ENCODE peak calls at places on chromosomes 13 and 19, in seven cellular contexts. T is stimulated activated naive B cell treated with anti-CD40 and anti-IgM and Interleukin-4, amounts not matched to agents 10 μg/mL and 1 μg/mL and 100 μg/mL, for 72 hours; V is endothelial cell; E is BE2C; S is activated CD4-positive, CD25-positive, alpha-beta regulatory T cell; G is Calu3; U is nephron progenitor cell. L is an unnamed sample.

GRCh38 chr19:36110487-36111199 is at the start of gene OVOL3:
- DNase-seq in T (no peak), V (no peak), E (no peak), G (no peak), S (no peak), U (no peak), L (no peak)

GRCh38 chr19:21087871-21088270 is 5.9 kb downstream of the ZNF714 start:
- DNase-seq in V (no peak), E (no peak), S (no peak), G (no peak), T (no peak), U (no peak), L (no peak)

GRCh38 chr19:6768236-6768785 is 1.1 kb upstream of the SH2D3A start:
- DNase-seq in T (no peak), V (no peak), E (no peak), U (no peak), S (no peak), G (no peak), L (no peak)

GRCh38 chr13:94550030-94550738 is 45.8 kb downstream of the TGDS start:
- DNase-seq in U (no peak), S (no peak), V (no peak), T (no peak), G (no peak), E (no peak), L (peak)

GRCh38 chr13:37526710-37527446 is 71.7 kb downstream of the POSTN start:
- DNase-seq in S (no peak), V (no peak), U (no peak), G (no peak), E (no peak), T (no peak), L (no peak)

GRCh38 chr19:22606954-22607652 is 27.0 kb upstream of the ZNF492 start:
- DNase-seq in G (no peak), S (no peak), V (no peak), T (no peak), U (no peak), E (no peak), L (no peak)

GRCh38 chr13:29457299-29457698 is 138.2 kb downstream of the SLC7A1 start:
- DNase-seq in E (no peak), V (no peak), G (no peak), U (no peak), T (no peak), S (no peak), L (peak)

GRCh38 chr19:18593367-18594095 is 4.9 kb downstream of the REX1BD start:
- DNase-seq in S (no peak), V (no peak), U (no peak), G (no peak), E (no peak), T (no peak), L (no peak)

GRCh38 chr13:98543380-98544104 is 33.4 kb downstream of the STK24 start:
- DNase-seq in G (no peak), T (no peak), U (no peak), E (no peak), V (no peak), S (no peak), L (no peak)

GRCh38 chr13:114109646-114110045 is 22.8 kb downstream of the RASA3 start:
- DNase-seq in S (no peak), V (no peak), T (no peak), G (no peak), E (peak), U (no peak), L (no peak)

GRCh38 chr13:94553766-94554165 is 42.2 kb downstream of the TGDS start:
- DNase-seq in E (no peak), G (no peak), T (no peak), U (no peak), V (no peak), S (no peak), L (no peak)

GRCh38 chr13:95083758-95084157 is 217.5 kb downstream of the ABCC4 start:
- DNase-seq in T (no peak), U (no peak), E (no peak), V (no peak), G (no peak), S (no peak), L (peak)

GRCh38 chr13:93226623-93227279 is at the start of gene GPC6:
- DNase-seq in S (no peak), G (no peak), E (peak), V (peak), T (no peak), U (peak), L (peak)

GRCh38 chr19:41892173-41892902 is 9.4 kb downstream of the ARHGEF1 start:
- DNase-seq in U (no peak), S (no peak), V (no peak), T (no peak), E (no peak), G (no peak), L (no peak)

GRCh38 chr13:41709511-41709910 is 251.4 kb downstream of the VWA8 start:
- DNase-seq in T (no peak), V (no peak), E (no peak), S (no peak), G (no peak), U (no peak), L (peak)

GRCh38 chr13:110311721-110312668 is 4.9 kb downstream of the COL4A2 start:
- DNase-seq in U (no peak), S (no peak), T (no peak), G (no peak), V (no peak), E (no peak), L (no peak)

GRCh38 chr13:98454389-98454881 is 122.5 kb downstream of the STK24 start:
- DNase-seq in V (no peak), U (no peak), S (no peak), T (no peak), E (no peak), G (no peak), L (peak)

GRCh38 chr19:50893047-50893737 is 18.0 kb downstream of the KLK4 start:
- DNase-seq in S (no peak), T (no peak), E (peak), G (no peak), V (no peak), U (no peak), L (peak)

GRCh38 chr19:6604906-6605305 is 14.0 kb upstream of the CD70 start:
- DNase-seq in V (no peak), T (no peak), S (no peak), G (no peak), U (no peak), E (no peak), L (no peak)

GRCh38 chr13:36438594-36439483 is 6.5 kb downstream of the CCNA1 start:
- DNase-seq in S (no peak), U (no peak), T (no peak), G (no peak), E (no peak), V (no peak), L (no peak)

GRCh38 chr19:7292950-7293794 is 1.0 kb downstream of the INSR start:
- DNase-seq in U (peak), T (peak), V (peak), G (peak), S (no peak), E (peak), L (no peak)

GRCh38 chr19:48090281-48090802 is 20.3 kb downstream of the PLA2G4C start:
- DNase-seq in V (no peak), T (no peak), S (no peak), E (no peak), G (no peak), U (no peak), L (no peak)

GRCh38 chr13:113420833-113421600 is 32.3 kb downstream of the ADPRHL1 start:
- DNase-seq in G (no peak), T (no peak), S (no peak), U (no peak), V (no peak), E (no peak), L (peak)

GRCh38 chr19:14116918-14117578 is 514 bp downstream of the PRKACA start:
- DNase-seq in T (no peak), V (no peak), U (no peak), S (no peak), G (no peak), E (no peak), L (no peak)

GRCh38 chr19:29771708-29772415 is 39.9 kb upstream of the CCNE1 start:
- DNase-seq in E (peak), V (peak), G (peak), T (no peak), U (peak), S (no peak), L (peak)

GRCh38 chr13:27404680-27405079 is 19.7 kb upstream of the GTF3A start:
- DNase-seq in U (no peak), V (no peak), T (no peak), E (no peak), G (no peak), S (no peak), L (no peak)

GRCh38 chr13:51764184-51765141 is 39.5 kb downstream of the DHRS12 start:
- DNase-seq in G (peak), E (peak), T (peak), S (no peak), U (no peak), V (no peak), L (peak)

GRCh38 chr19:1216756-1217155 is 11.2 kb downstream of the STK11 start:
- DNase-seq in G (no peak), V (no peak), T (no peak), U (no peak), S (no peak), E (no peak), L (no peak)

GRCh38 chr19:2097330-2098327 is 914 bp downstream of the IZUMO4 start:
- DNase-seq in V (no peak), E (no peak), T (peak), U (no peak), S (no peak), G (no peak), L (no peak)

GRCh38 chr19:38736036-38736412 is 8.2 kb downstream of the CAPN12 start:
- DNase-seq in S (peak), E (peak), G (peak), V (peak), U (peak), T (peak), L (peak)

GRCh38 chr13:98050041-98050466 is 92.8 kb upstream of the FARP1 start:
- DNase-seq in E (peak), G (peak), S (no peak), V (peak), T (no peak), U (no peak), L (peak)

GRCh38 chr13:40562975-40563349 is 103.5 kb downstream of the FOXO1 start:
- DNase-seq in G (peak), T (peak), V (no peak), E (no peak), U (no peak), S (no peak), L (peak)

GRCh38 chr13:87094646-87095045 is 576.5 kb upstream of the SLITRK5 start:
- DNase-seq in S (no peak), E (no peak), V (no peak), T (no peak), U (no peak), G (no peak), L (no peak)

GRCh38 chr19:5957132-5957531 is 20.8 kb downstream of the RANBP3 start:
- DNase-seq in S (no peak), E (no peak), U (no peak), T (no peak), V (no peak), G (no peak), L (peak)

GRCh38 chr13:105996391-105997028 is 539.0 kb downstream of the EFNB2 start:
- DNase-seq in S (no peak), T (no peak), E (no peak), V (no peak), G (no peak), U (no peak), L (no peak)

GRCh38 chr13:112055032-112055416 is 11.9 kb upstream of the SOX1 start:
- DNase-seq in T (no peak), U (no peak), G (no peak), V (no peak), E (no peak), S (no peak), L (no peak)

GRCh38 chr19:5687360-5688198 is 2.5 kb upstream of the RPL36 start:
- DNase-seq in T (no peak), E (no peak), U (no peak), V (no peak), G (no peak), S (no peak), L (no peak)

L was measured in ELR.